ENCODE peak calls at places on chromosomes 11 and 22, in seven cellular contexts. C is NCI-H1436; W is body of pancreas; M is right cardiac atrium; K is posterior vena cava; X is activated T-cell treated with anti-CD3 and anti-CD28 coated beads, Interleukin-2, amount 50 U/mL, for 72 hours; I is endothelial cell. N is an unnamed sample.
A peak's percentile ranks its signal among the peaks of the same experiment; 100 is the strongest.

GRCh38 chr11:20310137-20310536 is 53.4 kb upstream of the HTATIP2 start:
- DNase-seq in C (no peak), W (no peak), M (no peak), K (no peak), X (no peak), I (no peak), N (no peak)

GRCh38 chr11:11463397-11463796 is 110.3 kb upstream of the CSNK2A3 start:
- DNase-seq in C (peak; percentile 39), W (no peak), M (no peak), K (peak; percentile 30), X (no peak), I (no peak), N (no peak)

GRCh38 chr11:46348986-46349401 is 1.7 kb downstream of the DGKZ start:
- DNase-seq in C (no peak), W (no peak), M (no peak), K (no peak), X (peak; percentile 66), I (no peak), N (no peak)

GRCh38 chr11:66478823-66479740 is 1.2 kb upstream of the DPP3 start:
- DNase-seq in C (peak; percentile 48), W (peak; percentile 52), M (peak; percentile 64), K (no peak), X (peak; percentile 49), I (no peak), N (peak; percentile 85)

GRCh38 chr22:43992331-43992821 is 31.7 kb upstream of the PARVB start:
- DNase-seq in C (no peak), W (no peak), M (no peak), K (no peak), X (no peak), I (no peak), N (no peak)

GRCh38 chr22:37742374-37743092 is 45.7 kb downstream of the TRIOBP start:
- DNase-seq in C (no peak), W (no peak), M (no peak), K (no peak), X (no peak), I (no peak), N (no peak)

GRCh38 chr22:37472418-37473006 is 13.7 kb downstream of the MFNG start:
- DNase-seq in C (peak; percentile 23), W (peak; percentile 59), M (no peak), K (no peak), X (peak; percentile 52), I (peak; percentile 53), N (peak; percentile 46)

GRCh38 chr11:774873-775592 is 2.3 kb downstream of the GATD1 start:
- DNase-seq in C (no peak), W (no peak), M (no peak), K (peak; percentile 76), X (no peak), I (no peak), N (peak; percentile 71)

GRCh38 chr11:1353383-1354124 is 36.2 kb upstream of the BRSK2 start:
- DNase-seq in C (no peak), W (no peak), M (no peak), K (peak; percentile 55), X (no peak), I (no peak), N (no peak)

GRCh38 chr11:107591098-107591445 is at the start of gene ELMOD1:
- DNase-seq in C (no peak), W (peak; percentile 34), M (peak; percentile 61), K (peak; percentile 85), X (peak; percentile 46), I (peak; percentile 62), N (peak; percentile 79)

GRCh38 chr22:47448231-47449035 is 686.0 kb downstream of the TBC1D22A start:
- DNase-seq in C (no peak), W (no peak), M (no peak), K (no peak), X (no peak), I (no peak), N (peak; percentile 52)

GRCh38 chr11:118202599-118203422 is 22.0 kb downstream of the JAML start:
- DNase-seq in C (no peak), W (no peak), M (no peak), K (no peak), X (peak; percentile 81), I (no peak), N (no peak)

GRCh38 chr11:99952816-99953215 is 734.3 kb upstream of the ARHGAP42 start:
- DNase-seq in C (no peak), W (no peak), M (no peak), K (no peak), X (no peak), I (no peak), N (no peak)

GRCh38 chr11:78886616-78887015 is 312.0 kb upstream of the NARS2 start:
- DNase-seq in C (no peak), W (no peak), M (no peak), K (no peak), X (no peak), I (no peak), N (no peak)